ENCODE peak calls at places on chromosomes 2 and 18, in seven cellular contexts. One of them, this sample, is unnamed.

GRCh38 chr2:234494361-234495075 is 2.4 kb downstream of the ARL4C start:
- DNase-seq in AG10803: peak
- DNase-seq in OCI-LY7: peak
- DNase-seq in pancreas: no peak
- DNase-seq in BJ: no peak
- DNase-seq in mammary epithelial cell: peak
- DNase-seq in ovary: no peak
- DNase-seq in this sample: peak

GRCh38 chr2:44771510-44771909 is 170.0 kb upstream of the SIX3 start:
- DNase-seq in AG10803: no peak
- DNase-seq in OCI-LY7: no peak
- DNase-seq in pancreas: no peak
- DNase-seq in BJ: no peak
- DNase-seq in mammary epithelial cell: no peak
- DNase-seq in ovary: no peak
- DNase-seq in this sample: no peak

GRCh38 chr2:175030380-175031271 is 25.4 kb upstream of the CHN1 start:
- DNase-seq in AG10803: peak
- DNase-seq in OCI-LY7: peak
- DNase-seq in pancreas: no peak
- DNase-seq in BJ: no peak
- DNase-seq in mammary epithelial cell: peak
- DNase-seq in ovary: peak
- DNase-seq in this sample: peak

GRCh38 chr2:39127973-39128372 is 7.1 kb upstream of the SOS1 start:
- DNase-seq in AG10803: peak
- DNase-seq in OCI-LY7: peak
- DNase-seq in pancreas: no peak
- DNase-seq in BJ: no peak
- DNase-seq in mammary epithelial cell: peak
- DNase-seq in ovary: no peak
- DNase-seq in this sample: no peak

GRCh38 chr2:38427936-38428335 is 50.9 kb upstream of the ATL2 start:
- DNase-seq in AG10803: no peak
- DNase-seq in OCI-LY7: no peak
- DNase-seq in pancreas: no peak
- DNase-seq in BJ: no peak
- DNase-seq in mammary epithelial cell: no peak
- DNase-seq in ovary: no peak
- DNase-seq in this sample: no peak

GRCh38 chr18:56257215-56257614 is 381.2 kb downstream of the TXNL1 start:
- DNase-seq in AG10803: peak
- DNase-seq in OCI-LY7: no peak
- DNase-seq in pancreas: no peak
- DNase-seq in BJ: peak
- DNase-seq in mammary epithelial cell: peak
- DNase-seq in ovary: no peak
- DNase-seq in this sample: peak

GRCh38 chr18:63161032-63161727 is 158.4 kb downstream of the BCL2 start:
- DNase-seq in AG10803: no peak
- DNase-seq in OCI-LY7: peak
- DNase-seq in pancreas: no peak
- DNase-seq in BJ: no peak
- DNase-seq in mammary epithelial cell: no peak
- DNase-seq in ovary: no peak
- DNase-seq in this sample: no peak

GRCh38 chr2:19866741-19867140 is 35.0 kb downstream of the TTC32 start:
- DNase-seq in AG10803: no peak
- DNase-seq in OCI-LY7: no peak
- DNase-seq in pancreas: no peak
- DNase-seq in BJ: no peak
- DNase-seq in mammary epithelial cell: no peak
- DNase-seq in ovary: no peak
- DNase-seq in this sample: no peak

GRCh38 chr2:36569267-36569860 is 28.6 kb downstream of the FEZ2 start:
- DNase-seq in AG10803: no peak
- DNase-seq in OCI-LY7: no peak
- DNase-seq in pancreas: no peak
- DNase-seq in BJ: no peak
- DNase-seq in mammary epithelial cell: no peak
- DNase-seq in ovary: no peak
- DNase-seq in this sample: peak

GRCh38 chr2:41737888-41738287 is 309.9 kb upstream of the PKDCC start:
- DNase-seq in AG10803: no peak
- DNase-seq in OCI-LY7: no peak
- DNase-seq in pancreas: no peak
- DNase-seq in BJ: no peak
- DNase-seq in mammary epithelial cell: no peak
- DNase-seq in ovary: no peak
- DNase-seq in this sample: no peak

GRCh38 chr2:173741715-173742114 is 223.5 kb downstream of the SP3 start:
- DNase-seq in AG10803: no peak
- DNase-seq in OCI-LY7: no peak
- DNase-seq in pancreas: no peak
- DNase-seq in BJ: no peak
- DNase-seq in mammary epithelial cell: no peak
- DNase-seq in ovary: no peak
- DNase-seq in this sample: no peak

GRCh38 chr2:62099523-62100175 is 96.3 kb upstream of the B3GNT2 start:
- DNase-seq in AG10803: no peak
- DNase-seq in OCI-LY7: peak
- DNase-seq in pancreas: no peak
- DNase-seq in BJ: no peak
- DNase-seq in mammary epithelial cell: no peak
- DNase-seq in ovary: no peak
- DNase-seq in this sample: no peak

GRCh38 chr2:50658883-50659282 is 373.0 kb downstream of the NRXN1 start:
- DNase-seq in AG10803: no peak
- DNase-seq in OCI-LY7: no peak
- DNase-seq in pancreas: no peak
- DNase-seq in BJ: no peak
- DNase-seq in mammary epithelial cell: peak
- DNase-seq in ovary: no peak
- DNase-seq in this sample: no peak

GRCh38 chr18:21805771-21806366 is 65.3 kb downstream of the MIB1 start:
- DNase-seq in AG10803: no peak
- DNase-seq in OCI-LY7: no peak
- DNase-seq in pancreas: no peak
- DNase-seq in BJ: no peak
- DNase-seq in mammary epithelial cell: no peak
- DNase-seq in ovary: no peak
- DNase-seq in this sample: no peak

GRCh38 chr2:156845806-156846558 is 409.8 kb downstream of the GPD2 start:
- DNase-seq in AG10803: no peak
- DNase-seq in OCI-LY7: no peak
- DNase-seq in pancreas: no peak
- DNase-seq in BJ: no peak
- DNase-seq in mammary epithelial cell: peak
- DNase-seq in ovary: no peak
- DNase-seq in this sample: no peak

GRCh38 chr2:23624378-23624777 is 239.4 kb downstream of the KLHL29 start:
- DNase-seq in AG10803: no peak
- DNase-seq in OCI-LY7: peak
- DNase-seq in pancreas: no peak
- DNase-seq in BJ: no peak
- DNase-seq in mammary epithelial cell: no peak
- DNase-seq in ovary: no peak
- DNase-seq in this sample: no peak

GRCh38 chr2:172249986-172250385 is 147.3 kb upstream of the DLX2 start:
- DNase-seq in AG10803: peak
- DNase-seq in OCI-LY7: no peak
- DNase-seq in pancreas: no peak
- DNase-seq in BJ: peak
- DNase-seq in mammary epithelial cell: peak
- DNase-seq in ovary: no peak
- DNase-seq in this sample: peak

GRCh38 chr18:5415665-5416064 is 120.1 kb upstream of the ZBTB14 start:
- DNase-seq in AG10803: no peak
- DNase-seq in OCI-LY7: no peak
- DNase-seq in pancreas: no peak
- DNase-seq in BJ: no peak
- DNase-seq in mammary epithelial cell: no peak
- DNase-seq in ovary: no peak
- DNase-seq in this sample: no peak

GRCh38 chr2:36453652-36454051 is 98.1 kb downstream of the CRIM1 start:
- DNase-seq in AG10803: no peak
- DNase-seq in OCI-LY7: no peak
- DNase-seq in pancreas: no peak
- DNase-seq in BJ: no peak
- DNase-seq in mammary epithelial cell: no peak
- DNase-seq in ovary: no peak
- DNase-seq in this sample: peak

GRCh38 chr18:29154758-29155725 is 978.1 kb upstream of the CDH2 start:
- DNase-seq in AG10803: peak
- DNase-seq in OCI-LY7: no peak
- DNase-seq in pancreas: peak
- DNase-seq in BJ: peak
- DNase-seq in mammary epithelial cell: peak
- DNase-seq in ovary: no peak
- DNase-seq in this sample: peak
- H3K4me3 ChIP-seq in AG10803: no peak
- H3K4me3 ChIP-seq in OCI-LY7: no peak
- H3K4me3 ChIP-seq in pancreas: no peak
- H3K4me3 ChIP-seq in BJ: no peak
- H3K4me3 ChIP-seq in mammary epithelial cell: no peak
- H3K4me3 ChIP-seq in ovary: no peak
- H3K4me3 ChIP-seq in this sample: no peak

GRCh38 chr2:150608341-150608740 is 120.9 kb upstream of the RND3 start:
- DNase-seq in AG10803: no peak
- DNase-seq in OCI-LY7: no peak
- DNase-seq in pancreas: no peak
- DNase-seq in BJ: no peak
- DNase-seq in mammary epithelial cell: no peak
- DNase-seq in ovary: no peak
- DNase-seq in this sample: no peak

GRCh38 chr2:150607471-150607870 is 120.0 kb upstream of the RND3 start:
- DNase-seq in AG10803: peak
- DNase-seq in OCI-LY7: no peak
- DNase-seq in pancreas: no peak
- DNase-seq in BJ: no peak
- DNase-seq in mammary epithelial cell: no peak
- DNase-seq in ovary: no peak
- DNase-seq in this sample: no peak

GRCh38 chr2:150609831-150610582 is 122.5 kb upstream of the RND3 start:
- DNase-seq in AG10803: peak
- DNase-seq in OCI-LY7: no peak
- DNase-seq in pancreas: no peak
- DNase-seq in BJ: peak
- DNase-seq in mammary epithelial cell: no peak
- DNase-seq in ovary: no peak
- DNase-seq in this sample: peak

GRCh38 chr2:150612957-150613710 is 125.7 kb upstream of the RND3 start:
- DNase-seq in AG10803: peak
- DNase-seq in OCI-LY7: no peak
- DNase-seq in pancreas: no peak
- DNase-seq in BJ: no peak
- DNase-seq in mammary epithelial cell: peak
- DNase-seq in ovary: no peak
- DNase-seq in this sample: no peak

DNA sequence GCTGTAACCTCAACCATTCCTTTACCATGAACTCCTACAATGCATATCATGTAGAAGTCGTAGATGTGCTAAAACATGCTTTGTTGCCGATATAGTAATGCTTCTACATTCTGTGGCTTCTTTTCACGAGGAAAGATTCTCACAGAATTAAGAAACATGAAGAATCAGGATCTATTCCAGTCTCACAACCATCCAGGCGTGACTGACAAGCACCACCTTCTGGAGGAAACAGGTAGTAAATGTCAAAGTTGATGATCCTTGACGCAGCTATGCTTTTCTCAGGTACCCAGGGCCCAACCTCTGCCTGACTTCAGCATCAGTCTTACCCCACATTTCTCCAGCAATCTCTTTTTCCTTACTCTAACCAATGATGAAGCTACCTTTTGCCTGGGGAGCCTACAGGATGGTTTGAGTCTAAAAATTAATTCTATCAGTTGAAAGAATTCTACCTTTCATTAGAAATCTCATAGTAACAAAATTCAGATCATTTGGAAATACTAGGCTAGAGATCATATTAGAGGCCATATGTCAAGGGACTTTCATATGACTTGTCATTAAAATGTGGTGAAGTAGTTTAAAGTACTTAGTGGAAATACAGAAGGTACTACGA is 123.3 kb upstream of the RND3 start:
- DNase-seq in AG10803: peak
- DNase-seq in OCI-LY7: peak
- DNase-seq in pancreas: no peak
- DNase-seq in BJ: no peak
- DNase-seq in mammary epithelial cell: peak
- DNase-seq in ovary: no peak
- DNase-seq in this sample: peak
- TF ChIP-seq CTCF in AG10803: peak
- TF ChIP-seq CTCF in OCI-LY7: peak
- TF ChIP-seq CTCF in pancreas: no peak
- TF ChIP-seq CTCF in BJ: peak
- TF ChIP-seq CTCF in mammary epithelial cell: peak
- TF ChIP-seq CTCF in ovary: no peak
- TF ChIP-seq CTCF in this sample: peak

DNA sequence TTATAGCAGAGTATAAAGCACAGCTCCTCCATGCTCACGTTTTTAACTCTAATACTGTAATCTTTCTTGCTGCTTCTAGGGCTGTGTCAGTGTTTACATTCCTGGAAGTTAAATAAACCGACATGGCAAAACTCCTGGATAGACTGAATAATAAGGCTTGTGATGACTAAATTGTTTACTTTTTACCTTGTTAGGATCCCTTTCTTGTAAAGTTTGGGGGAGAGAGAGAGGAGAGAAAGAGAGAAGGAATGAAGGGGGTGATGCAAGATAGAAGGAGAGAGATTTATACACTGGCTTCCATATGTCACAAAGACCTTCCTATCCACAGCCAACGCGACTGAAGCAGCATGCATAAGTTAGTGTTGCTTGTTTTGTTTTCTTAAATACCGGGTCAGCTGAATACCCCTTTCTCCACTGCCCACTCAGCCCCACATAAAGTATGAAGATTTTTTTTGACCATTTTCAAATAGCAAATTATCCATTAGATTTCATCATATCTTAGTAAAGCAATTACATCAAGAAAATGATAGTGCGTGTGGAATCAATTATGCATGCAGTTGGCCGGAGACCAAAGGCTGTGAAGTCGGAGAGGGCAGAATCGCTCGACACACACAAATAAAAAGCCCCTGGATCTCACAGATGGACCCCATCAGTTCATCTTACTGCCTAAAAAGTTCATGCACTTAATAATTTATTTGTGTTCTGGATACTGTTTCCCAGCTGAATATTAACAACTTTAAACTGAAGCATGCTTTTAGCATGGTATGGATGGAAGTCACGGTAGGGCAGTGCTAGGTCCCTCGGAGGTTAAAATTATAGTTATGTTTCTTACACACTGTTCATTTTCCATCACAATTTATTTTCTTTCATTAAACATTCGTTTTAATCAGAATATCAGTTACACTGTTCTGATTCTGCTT is 20.1 kb downstream of the BCL11A start:
- DNase-seq in AG10803: peak
- DNase-seq in OCI-LY7: no peak
- DNase-seq in pancreas: no peak
- DNase-seq in BJ: peak
- DNase-seq in mammary epithelial cell: peak
- DNase-seq in ovary: no peak
- DNase-seq in this sample: peak
- H3K4me3 ChIP-seq in AG10803: peak
- H3K4me3 ChIP-seq in OCI-LY7: no peak
- H3K4me3 ChIP-seq in pancreas: no peak
- H3K4me3 ChIP-seq in BJ: no peak
- H3K4me3 ChIP-seq in mammary epithelial cell: no peak
- H3K4me3 ChIP-seq in ovary: no peak
- H3K4me3 ChIP-seq in this sample: no peak

GRCh38 chr18:37393945-37394609 is 171.5 kb downstream of the CELF4 start:
- DNase-seq in AG10803: peak
- DNase-seq in OCI-LY7: no peak
- DNase-seq in pancreas: peak
- DNase-seq in BJ: peak
- DNase-seq in mammary epithelial cell: no peak
- DNase-seq in ovary: peak
- DNase-seq in this sample: peak
- TF ChIP-seq CTCF in AG10803: no peak
- TF ChIP-seq CTCF in OCI-LY7: no peak
- TF ChIP-seq CTCF in pancreas: no peak
- TF ChIP-seq CTCF in BJ: peak
- TF ChIP-seq CTCF in mammary epithelial cell: no peak
- TF ChIP-seq CTCF in ovary: no peak
- TF ChIP-seq CTCF in this sample: no peak

This sample was measured in astrocyte of the spinal cord.